ENCODE peak calls at places on chromosomes 13 and 19, in ten cellular contexts. Y is fibroblast of lung, V is colonic mucosa, Z is astrocyte, G is glutamatergic neuron, L is cardiac fibroblast, P is uterus, C is breast epithelium, I is AG10803, R is IMR-90. E is an unnamed sample.

GRCh38 chr13:100532090-100532766 is 56.4 kb downstream of the GGACT start:
- DNase-seq in C (no peak), R (no peak), I (no peak), G (no peak), V (no peak), L (no peak), P (no peak), Y (no peak), Z (no peak), E (no peak)

GRCh38 chr19:5908773-5909442 is 4.2 kb downstream of the VMAC start:
- DNase-seq in Y (no peak), L (no peak), I (no peak), Z (no peak), V (no peak), R (no peak), G (peak), C (no peak), P (no peak), E (no peak)

GRCh38 chr13:36188446-36188845 is 25.9 kb downstream of the SOHLH2 start:
- DNase-seq in Y (no peak), V (no peak), R (no peak), I (no peak), Z (no peak), P (no peak), G (no peak), L (no peak), C (no peak), E (no peak)

GRCh38 chr19:44635581-44636438 is 7.9 kb upstream of the PVR start:
- DNase-seq in Y (peak), P (no peak), Z (peak), R (peak), V (no peak), G (no peak), C (no peak), I (peak), L (peak), E (peak)

GRCh38 chr13:75135325-75135825 is 346.6 kb downstream of the TBC1D4 start:
- DNase-seq in Z (peak), L (peak), C (no peak), I (peak), Y (peak), P (no peak), V (no peak), R (peak), G (no peak), E (peak)

GRCh38 chr13:33017410-33017929 is 1.2 kb downstream of the KL start:
- DNase-seq in G (no peak), Y (peak), Z (peak), I (peak), C (no peak), R (peak), V (peak), L (peak), P (peak), E (peak)

GRCh38 chr13:95251641-95252040 is 49.6 kb downstream of the ABCC4 start:
- DNase-seq in I (no peak), G (no peak), C (no peak), L (no peak), Y (peak), P (no peak), R (no peak), V (no peak), Z (peak), E (no peak)

GRCh38 chr13:25085125-25085742 is 10.7 kb upstream of the PABPC3 start:
- DNase-seq in L (peak), G (peak), P (no peak), R (peak), I (peak), C (no peak), Y (peak), Z (peak), V (peak), E (peak)

GRCh38 chr13:79447741-79448140 is 33.2 kb upstream of the NDFIP2 start:
- DNase-seq in Z (no peak), Y (no peak), G (no peak), I (no peak), V (no peak), P (no peak), R (no peak), C (no peak), L (no peak), E (no peak)

GRCh38 chr13:40063743-40064142 is 408.3 kb downstream of the COG6 start:
- DNase-seq in C (no peak), L (no peak), Y (peak), P (no peak), I (no peak), Z (no peak), V (no peak), R (no peak), G (no peak), E (no peak)

GRCh38 chr13:112444416-112445399 is 68.6 kb downstream of the SPACA7 start:
- DNase-seq in V (peak), L (no peak), G (no peak), Z (no peak), P (no peak), C (peak), I (no peak), R (no peak), Y (no peak), E (no peak)

GRCh38 chr13:29935309-29935981 is 85.0 kb upstream of the UBL3 start:
- DNase-seq in Y (no peak), P (no peak), G (no peak), R (no peak), C (no peak), L (no peak), Z (no peak), I (no peak), V (no peak), E (no peak)

GRCh38 chr19:12833747-12834417 is 497 bp downstream of the RTBDN start:
- DNase-seq in I (no peak), L (peak), V (peak), G (peak), Z (no peak), C (no peak), R (no peak), Y (no peak), P (no peak), E (no peak)

GRCh38 chr13:111911141-111911720 is 155.7 kb upstream of the SOX1 start:
- DNase-seq in Y (no peak), R (no peak), G (no peak), P (no peak), V (no peak), L (no peak), C (peak), Z (no peak), I (no peak), E (no peak)

GRCh38 chr19:45816236-45817009 is 1.3 kb upstream of the RSPH6A start:
- DNase-seq in P (no peak), Z (no peak), V (no peak), C (no peak), L (no peak), I (no peak), Y (no peak), R (no peak), G (peak), E (no peak)

GRCh38 chr13:76762731-76763130 is 123.5 kb downstream of the KCTD12 start:
- DNase-seq in Z (no peak), P (no peak), C (no peak), Y (no peak), G (no peak), I (no peak), R (no peak), L (peak), V (no peak), E (peak)

GRCh38 chr13:20506676-20507075 is 19.0 kb downstream of the CRYL1 start:
- DNase-seq in I (no peak), Y (no peak), R (no peak), V (no peak), L (no peak), P (no peak), G (no peak), C (no peak), Z (no peak), E (no peak)

GRCh38 chr19:35291916-35292315 is at the start of gene MAG:
- DNase-seq in V (no peak), L (no peak), R (no peak), C (no peak), Z (no peak), Y (no peak), P (no peak), G (no peak), I (no peak), E (no peak)

GRCh38 chr19:35292986-35293732 is 1.2 kb downstream of the MAG start:
- DNase-seq in C (no peak), Z (no peak), P (no peak), I (no peak), R (no peak), V (no peak), G (no peak), L (no peak), Y (no peak), E (no peak)

GRCh38 chr19:35292421-35292820 is 460 bp downstream of the MAG start:
- DNase-seq in P (no peak), V (no peak), Z (no peak), R (no peak), Y (no peak), G (no peak), L (no peak), C (no peak), I (no peak), E (no peak)

GRCh38 chr19:35290381-35291135 is 1.4 kb upstream of the MAG start:
- DNase-seq in V (no peak), G (no peak), I (no peak), Z (no peak), L (no peak), R (no peak), Y (no peak), C (no peak), P (no peak), E (no peak)

DNA sequence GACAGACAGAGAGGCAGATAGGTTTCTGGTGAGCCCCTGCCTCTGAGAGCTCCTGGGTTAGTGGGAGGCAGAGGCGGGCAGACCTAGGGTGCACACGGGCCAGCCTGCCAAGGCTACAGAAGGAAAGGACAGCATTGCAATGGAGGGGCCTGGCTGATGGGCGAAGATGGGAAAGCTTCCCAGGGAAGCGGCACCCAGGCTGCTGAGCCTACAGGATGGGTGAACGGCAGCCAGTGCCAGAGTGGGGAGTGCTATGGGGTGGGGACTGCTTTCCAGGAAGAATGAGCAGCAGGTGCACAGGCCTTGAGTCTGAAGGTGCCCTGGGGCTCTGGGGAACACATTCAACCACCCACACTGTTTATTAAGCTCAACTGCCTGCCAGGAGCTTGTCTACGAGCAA is 702 bp upstream of the MAG start:
- DNase-seq in C (no peak), R (no peak), V (no peak), Y (no peak), G (no peak), L (no peak), Z (no peak), P (no peak), I (no peak), E (no peak)
- TF ChIP-seq CTCF in C (no peak), R (no peak), V (no peak), Y (no peak), G (no peak), L (no peak), Z (no peak), P (no peak), I (no peak), E (no peak)

DNA sequence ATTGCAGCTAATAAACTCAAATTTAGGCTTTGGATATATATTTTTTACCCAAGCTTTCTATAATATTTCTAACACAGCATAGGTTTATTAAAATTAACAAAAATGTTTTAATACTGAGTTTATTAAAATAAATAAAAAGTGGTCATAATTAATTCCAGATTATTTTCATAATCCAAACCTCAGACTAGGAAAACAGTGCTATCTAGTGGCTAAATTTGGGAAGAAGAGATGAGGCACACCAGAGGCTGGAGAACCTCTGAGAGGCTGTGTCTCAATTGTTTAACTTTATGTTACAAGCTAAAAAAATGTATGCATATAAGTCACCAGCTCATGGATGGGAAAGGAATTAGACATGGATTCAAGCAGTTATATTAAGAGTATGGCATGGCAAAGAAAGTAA is 392.5 kb downstream of the DIAPH3 start:
- DNase-seq in L (peak), I (peak), Y (no peak), P (no peak), G (no peak), R (peak), V (no peak), Z (no peak), C (no peak), E (peak)
- TF ChIP-seq CTCF in L (peak), I (peak), Y (peak), P (peak), G (no peak), R (peak), V (no peak), Z (peak), C (no peak), E (peak)

GRCh38 chr19:35744335-35744687 is 907 bp downstream of the U2AF1L4 start:
- DNase-seq in V (no peak), I (no peak), R (no peak), P (no peak), C (no peak), Z (no peak), Y (no peak), G (no peak), L (no peak), E (no peak)

GRCh38 chr19:35746087-35746462 is 624 bp downstream of the PSENEN start:
- DNase-seq in C (no peak), V (no peak), P (no peak), Y (no peak), R (no peak), G (no peak), I (no peak), L (no peak), Z (no peak), E (no peak)

GRCh38 chr19:35745328-35746086 is at the start of the genes PSENEN and U2AF1L4:
- DNase-seq in L (peak), I (peak), Z (peak), Y (peak), G (peak), C (peak), V (peak), P (peak), R (peak), E (peak)

GRCh38 chr19:35743640-35744306 is 1.4 kb downstream of the U2AF1L4 start:
- DNase-seq in Z (no peak), G (no peak), C (no peak), R (no peak), L (no peak), I (no peak), V (no peak), P (no peak), Y (no peak), E (no peak)

DNA sequence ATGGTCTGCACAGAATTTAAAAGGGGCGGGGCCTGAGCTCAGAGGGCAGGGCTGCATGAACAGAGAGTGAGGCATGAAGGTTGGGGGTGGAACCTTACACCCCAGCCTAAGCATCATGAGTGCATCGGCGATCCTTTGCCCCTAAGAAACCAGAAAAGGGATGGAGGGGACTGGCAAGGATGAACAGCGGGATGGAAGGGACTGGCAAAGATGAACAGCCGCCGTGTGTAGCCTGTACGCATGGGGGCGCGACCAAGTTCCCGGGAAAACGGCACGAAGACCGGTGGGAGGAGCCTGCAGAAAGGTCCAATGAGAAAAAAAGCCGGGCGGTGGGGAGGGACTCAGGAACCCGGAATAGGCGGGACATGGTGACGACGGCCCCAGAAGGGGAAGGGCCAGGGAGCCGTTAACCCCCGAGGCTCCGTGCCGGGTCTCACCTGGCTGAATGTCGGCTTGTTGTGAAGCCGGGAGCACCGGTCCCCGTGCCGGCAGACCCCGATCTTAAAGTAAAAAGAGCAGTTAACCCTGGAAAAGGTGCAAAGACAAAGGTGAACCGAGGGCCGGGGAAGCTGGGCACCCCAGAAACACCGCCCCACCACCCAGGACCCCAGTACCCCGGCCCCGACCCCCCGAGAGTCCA is 410 bp downstream of the U2AF1L4 start:
- DNase-seq in Y (peak), R (peak), Z (peak), C (peak), V (peak), P (peak), G (peak), I (peak), L (peak), E (peak)
- TF ChIP-seq CTCF in Y (peak), R (peak), Z (peak), C (peak), V (no peak), P (peak), G (no peak), I (peak), L (peak), E (peak)

DNA sequence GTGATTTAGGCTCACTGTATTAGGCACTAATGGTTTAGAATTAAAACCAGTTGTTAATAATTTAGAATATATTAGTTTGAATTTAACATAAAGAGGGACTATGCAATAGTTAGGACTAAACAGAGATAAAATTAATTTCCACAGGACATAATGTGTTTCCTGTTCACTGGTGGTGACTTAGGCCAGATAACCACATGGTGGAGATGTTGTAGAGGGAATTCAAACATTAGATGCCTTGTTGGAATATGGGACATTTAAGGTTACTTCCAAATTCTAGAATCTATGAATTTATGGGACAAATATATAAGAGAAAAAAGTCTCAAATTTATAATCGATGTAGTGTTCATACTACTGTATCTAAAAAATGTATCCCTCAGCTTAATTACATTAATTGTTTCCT is 615.5 kb upstream of the KLHL1 start:
- DNase-seq in V (no peak), P (no peak), G (no peak), Z (no peak), R (no peak), I (no peak), C (no peak), Y (peak), L (no peak), E (no peak)
- TF ChIP-seq CTCF in V (no peak), P (no peak), G (no peak), Z (peak), R (no peak), I (no peak), C (no peak), Y (no peak), L (no peak), E (no peak)

DNA sequence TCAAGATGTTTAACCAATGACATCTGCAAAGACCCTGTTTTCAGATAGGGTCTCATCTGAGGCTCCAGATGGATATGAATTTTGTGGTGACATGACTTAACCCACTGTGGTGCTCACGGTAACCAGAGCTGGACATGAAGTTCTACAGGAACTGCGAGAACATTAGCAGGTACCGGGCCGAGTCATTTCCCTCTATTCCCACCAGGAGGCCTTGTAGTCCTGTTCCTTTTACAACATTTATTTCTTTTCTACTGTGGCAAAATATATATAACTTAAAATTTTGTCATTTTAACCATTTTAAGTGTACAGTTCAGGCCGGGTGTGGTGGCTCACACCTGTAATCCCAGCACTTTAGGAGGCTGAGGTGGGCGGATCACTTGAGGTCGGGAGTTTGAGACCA is 7.6 kb upstream of the TSPAN16 start:
- DNase-seq in G (peak), Y (no peak), L (peak), R (peak), V (no peak), I (peak), Z (no peak), C (no peak), P (no peak), E (peak)
- TF ChIP-seq CTCF in G (no peak), Y (peak), L (peak), R (peak), V (peak), I (peak), Z (peak), C (peak), P (peak), E (peak)